ENCODE peak calls at places on chromosome 9, in eight cellular contexts. X, K, O, B, N, Y, Z and U are unnamed samples.

GRCh38 chr9:4489562-4489918 is 728 bp upstream of the SLC1A1 start:
- DNase-seq in X (no peak), K (no peak), O (no peak), B (no peak), N (no peak), Y (no peak), Z (peak; percentile 35), U (no peak)

GRCh38 chr9:75636427-75637045 is 253.9 kb upstream of the PCSK5 start:
- DNase-seq in X (no peak), K (no peak), O (no peak), B (no peak), N (no peak), Y (no peak), Z (no peak), U (no peak)

GRCh38 chr9:84283895-84284294 is 56.7 kb downstream of the SLC28A3 start:
- DNase-seq in X (no peak), K (no peak), O (no peak), B (no peak), N (no peak), Y (no peak), Z (no peak), U (no peak)

GRCh38 chr9:24939099-24939850 is 393.6 kb upstream of the IZUMO3 start:
- DNase-seq in X (no peak), K (no peak), O (no peak), B (no peak), N (no peak), Y (no peak), Z (no peak), U (no peak)

GRCh38 chr9:4131946-4132345 is 167.9 kb downstream of the GLIS3 start:
- DNase-seq in X (no peak), K (no peak), O (no peak), B (no peak), N (no peak), Y (no peak), Z (no peak), U (no peak)

GRCh38 chr9:114900937-114901802 is 29.2 kb downstream of the TNFSF8 start:
- DNase-seq in X (no peak), K (no peak), O (no peak), B (no peak), N (no peak), Y (no peak), Z (no peak), U (no peak)

GRCh38 chr9:92685022-92685421 is 15.1 kb upstream of the IPPK start:
- DNase-seq in X (no peak), K (no peak), O (no peak), B (no peak), N (no peak), Y (no peak), Z (no peak), U (no peak)

GRCh38 chr9:34370970-34371880 is 5.5 kb downstream of the MYORG start:
- DNase-seq in X (no peak), K (no peak), O (peak; percentile 85), B (no peak), N (no peak), Y (no peak), Z (no peak), U (no peak)

GRCh38 chr9:92607773-92608172 is 62.2 kb downstream of the IPPK start:
- DNase-seq in X (no peak), K (no peak), O (no peak), B (no peak), N (no peak), Y (no peak), Z (peak; percentile 37), U (no peak)

GRCh38 chr9:16136961-16137360 is 584.1 kb downstream of the CCDC171 start:
- DNase-seq in X (no peak), K (no peak), O (no peak), B (no peak), N (no peak), Y (peak; percentile 78), Z (no peak), U (no peak)
- TF ChIP-seq CTCF in X (no peak), K (no peak), O (no peak), B (no peak), N (no peak), Y (peak; percentile 39), Z (no peak), U (no peak)

DNA sequence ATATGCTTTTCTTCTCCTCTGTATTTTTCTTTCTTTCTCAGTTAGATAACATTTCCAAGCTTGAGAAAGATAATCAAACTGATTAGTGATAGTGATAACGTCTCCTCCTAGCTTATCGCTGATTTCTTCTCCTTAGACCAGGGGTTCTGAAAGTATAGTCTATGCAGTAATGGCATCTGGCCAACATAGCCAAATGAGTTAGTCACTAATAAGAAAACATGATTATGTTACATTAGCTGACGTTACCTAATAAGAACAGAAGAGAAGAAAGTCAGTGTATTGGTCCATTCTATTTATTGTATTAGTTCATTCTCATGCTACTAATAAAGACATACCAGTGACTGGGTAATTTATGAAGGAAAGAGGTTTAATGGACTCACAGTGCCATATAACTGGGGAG is 111.2 kb downstream of the STRBP start:
- DNase-seq in X (no peak), K (no peak), O (no peak), B (no peak), N (no peak), Y (peak; percentile 52), Z (no peak), U (no peak)
- TF ChIP-seq CTCF in X (no peak), K (no peak), O (no peak), B (no peak), N (no peak), Y (no peak), Z (no peak), U (no peak)

GRCh38 chr9:137199411-137200121 is 975 bp downstream of the TPRN start:
- DNase-seq in X (no peak), K (no peak), O (peak; percentile 90), B (no peak), N (no peak), Y (no peak), Z (peak; percentile 46), U (no peak)
- TF ChIP-seq CTCF in X (no peak), K (no peak), O (no peak), B (no peak), N (no peak), Y (no peak), Z (no peak), U (no peak)

DNA sequence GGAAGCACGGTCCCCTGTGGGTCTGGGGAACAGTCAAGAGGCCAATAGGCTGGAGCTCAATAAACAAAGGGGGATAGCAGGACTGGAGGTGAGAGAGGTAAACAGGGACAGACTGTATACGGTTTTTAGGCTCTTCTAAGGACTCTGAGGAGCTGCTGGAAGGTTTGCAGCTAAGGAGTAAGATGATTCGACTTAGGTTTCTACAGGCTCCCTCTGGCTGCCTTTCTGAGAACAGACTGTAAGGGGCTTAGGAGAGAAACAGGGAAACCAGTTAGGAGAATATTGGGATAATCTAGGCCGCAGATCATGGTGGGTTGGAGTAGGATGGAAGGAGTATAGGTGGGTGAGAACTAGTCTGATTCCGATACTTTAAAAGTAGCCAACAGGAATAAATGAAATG is 10.4 kb downstream of the CDK5RAP2 start:
- DNase-seq in X (no peak), K (no peak), O (no peak), B (no peak), N (no peak), Y (no peak), Z (no peak), U (no peak)
- TF ChIP-seq CTCF in X (no peak), K (no peak), O (no peak), B (no peak), N (no peak), Y (peak; percentile 16), Z (no peak), U (no peak)

GRCh38 chr9:74037274-74037673 is 459.9 kb upstream of the RORB start:
- DNase-seq in X (no peak), K (no peak), O (no peak), B (no peak), N (no peak), Y (no peak), Z (no peak), U (no peak)

GRCh38 chr9:74032421-74032820 is 464.7 kb upstream of the RORB start:
- DNase-seq in X (no peak), K (no peak), O (no peak), B (no peak), N (no peak), Y (no peak), Z (no peak), U (no peak)

GRCh38 chr9:74041588-74041987 is 455.5 kb upstream of the RORB start:
- DNase-seq in X (no peak), K (no peak), O (no peak), B (no peak), N (no peak), Y (no peak), Z (no peak), U (no peak)

GRCh38 chr9:74035786-74036185 is 461.3 kb upstream of the RORB start:
- DNase-seq in X (no peak), K (no peak), O (no peak), B (no peak), N (no peak), Y (no peak), Z (no peak), U (no peak)

DNA sequence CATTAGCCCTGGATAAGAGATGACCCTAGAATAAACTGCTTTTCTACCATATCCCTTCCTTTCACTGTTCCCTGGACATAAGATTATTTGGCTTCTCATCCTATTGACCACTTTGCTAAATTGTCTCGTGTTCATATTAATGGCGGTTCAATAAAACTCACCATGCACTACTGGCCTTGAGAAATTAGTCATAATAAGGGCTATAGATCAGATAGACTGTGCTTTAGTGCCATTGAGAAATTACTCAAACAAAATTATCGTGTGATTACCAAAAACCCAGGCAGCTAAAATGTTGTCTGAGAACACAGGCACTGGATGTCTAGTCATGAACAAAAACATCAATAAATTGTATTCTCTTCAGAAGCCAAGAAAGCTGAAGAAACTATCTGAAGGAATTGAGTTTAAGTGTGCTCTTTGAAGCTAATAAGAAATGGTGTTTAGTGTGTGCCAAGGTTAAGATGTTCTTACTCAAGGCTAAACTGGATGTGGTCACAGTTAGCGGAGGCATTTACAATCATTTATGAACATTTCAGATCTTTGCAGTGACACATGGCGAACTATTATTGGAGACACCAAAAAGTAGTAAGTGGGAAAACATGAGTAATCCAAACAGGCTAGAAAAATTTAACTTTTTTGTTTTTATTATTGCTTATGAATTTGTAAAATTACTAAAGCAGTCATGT is 460.4 kb upstream of the RORB start:
- DNase-seq in X (no peak), K (no peak), O (no peak), B (no peak), N (no peak), Y (no peak), Z (no peak), U (no peak)
- TF ChIP-seq CTCF in X (no peak), K (no peak), O (no peak), B (no peak), N (no peak), Y (no peak), Z (no peak), U (no peak)

DNA sequence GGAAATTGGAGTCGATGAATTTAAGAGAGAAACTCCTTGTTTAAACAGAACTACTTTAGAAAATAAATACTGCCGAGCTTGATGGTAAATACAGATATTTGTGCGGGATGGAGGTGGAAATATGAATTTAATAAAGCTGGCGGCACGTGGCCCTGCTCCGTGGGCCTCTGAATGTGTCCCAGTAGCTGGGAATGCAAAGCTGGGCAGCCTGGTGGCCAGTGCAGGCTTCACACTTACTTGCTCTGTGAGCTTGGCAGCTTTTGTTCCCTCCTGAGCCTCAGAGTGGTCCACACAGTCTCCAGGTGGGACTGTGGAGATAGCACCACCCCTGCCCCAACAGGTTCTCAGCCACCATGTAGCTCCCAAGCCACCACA is 45.9 kb downstream of the BARX1 start:
- DNase-seq in X (no peak), K (no peak), O (no peak), B (no peak), N (no peak), Y (no peak), Z (no peak), U (no peak)
- TF ChIP-seq CTCF in X (no peak), K (no peak), O (no peak), B (no peak), N (no peak), Y (no peak), Z (no peak), U (no peak)

GRCh38 chr9:133995012-133995896 is 3.1 kb upstream of the VAV2 start:
- DNase-seq in X (no peak), K (no peak), O (no peak), B (no peak), N (no peak), Y (no peak), Z (peak; percentile 32), U (no peak)
- TF ChIP-seq CTCF in X (no peak), K (no peak), O (no peak), B (peak; percentile 41), N (no peak), Y (peak; percentile 48), Z (no peak), U (peak; percentile 17)